ENCODE peak calls at places on chromosomes 5 and 9, in six cellular contexts. One of them, this sample, is unnamed.

GRCh38 chr5:150208187-150209015 is 18.5 kb downstream of the SLC6A7 start:
- DNase-seq in lower leg skin: no peak
- DNase-seq in neural crest cell: no peak
- DNase-seq in Calu3: no peak
- DNase-seq in AG10803: peak; percentile 52
- DNase-seq in tibial nerve: no peak
- DNase-seq in this sample: no peak

GRCh38 chr5:101009758-101010519 is 106.9 kb upstream of the ST8SIA4 start:
- DNase-seq in lower leg skin: no peak
- DNase-seq in neural crest cell: no peak
- DNase-seq in Calu3: no peak
- DNase-seq in AG10803: no peak
- DNase-seq in tibial nerve: no peak
- DNase-seq in this sample: no peak

GRCh38 chr5:52838306-52839015 is 50.7 kb downstream of the ITGA1 start:
- DNase-seq in lower leg skin: no peak
- DNase-seq in neural crest cell: no peak
- DNase-seq in Calu3: no peak
- DNase-seq in AG10803: no peak
- DNase-seq in tibial nerve: no peak
- DNase-seq in this sample: no peak

GRCh38 chr9:93701494-93702218 is 125.3 kb downstream of the PHF2 start:
- DNase-seq in lower leg skin: no peak
- DNase-seq in neural crest cell: no peak
- DNase-seq in Calu3: no peak
- DNase-seq in AG10803: no peak
- DNase-seq in tibial nerve: no peak
- DNase-seq in this sample: no peak

GRCh38 chr5:74916831-74917710 is 50.9 kb upstream of the FAM169A start:
- DNase-seq in lower leg skin: no peak
- DNase-seq in neural crest cell: no peak
- DNase-seq in Calu3: peak; percentile 53
- DNase-seq in AG10803: peak; percentile 17
- DNase-seq in tibial nerve: no peak
- DNase-seq in this sample: no peak

GRCh38 chr5:90645024-90645610 is 86.5 kb downstream of the ADGRV1 start:
- DNase-seq in lower leg skin: no peak
- DNase-seq in neural crest cell: no peak
- DNase-seq in Calu3: peak; percentile 7
- DNase-seq in AG10803: no peak
- DNase-seq in tibial nerve: no peak
- DNase-seq in this sample: no peak

GRCh38 chr9:35335164-35335563 is 154.7 kb upstream of the RUSC2 start:
- DNase-seq in lower leg skin: no peak
- DNase-seq in neural crest cell: no peak
- DNase-seq in Calu3: no peak
- DNase-seq in AG10803: peak; percentile 65
- DNase-seq in tibial nerve: no peak
- DNase-seq in this sample: no peak

GRCh38 chr5:41787257-41787656 is 83.0 kb downstream of the OXCT1 start:
- DNase-seq in lower leg skin: no peak
- DNase-seq in neural crest cell: no peak
- DNase-seq in Calu3: no peak
- DNase-seq in AG10803: no peak
- DNase-seq in tibial nerve: no peak
- DNase-seq in this sample: no peak

GRCh38 chr5:62779010-62779422 is 200.4 kb downstream of the LRRC70 start:
- DNase-seq in lower leg skin: peak; percentile 15
- DNase-seq in neural crest cell: peak; percentile 3
- DNase-seq in Calu3: peak; percentile 30
- DNase-seq in AG10803: peak; percentile 68
- DNase-seq in tibial nerve: peak; percentile 34
- DNase-seq in this sample: no peak

GRCh38 chr5:179858241-179858585 is 404 bp downstream of the MRNIP start:
- DNase-seq in lower leg skin: no peak
- DNase-seq in neural crest cell: no peak
- DNase-seq in Calu3: peak; percentile 59
- DNase-seq in AG10803: no peak
- DNase-seq in tibial nerve: peak; percentile 31
- DNase-seq in this sample: peak; percentile 53

GRCh38 chr9:134566196-134566822 is 75.3 kb upstream of the COL5A1 start:
- DNase-seq in lower leg skin: no peak
- DNase-seq in neural crest cell: no peak
- DNase-seq in Calu3: no peak
- DNase-seq in AG10803: no peak
- DNase-seq in tibial nerve: no peak
- DNase-seq in this sample: peak; percentile 6

GRCh38 chr5:150278916-150279315 is 10.7 kb downstream of the CAMK2A start:
- DNase-seq in lower leg skin: no peak
- DNase-seq in neural crest cell: no peak
- DNase-seq in Calu3: no peak
- DNase-seq in AG10803: peak; percentile 92
- DNase-seq in tibial nerve: no peak
- DNase-seq in this sample: no peak

GRCh38 chr5:138947780-138948179 is 72.6 kb upstream of the LRRTM2 start:
- DNase-seq in lower leg skin: no peak
- DNase-seq in neural crest cell: no peak
- DNase-seq in Calu3: no peak
- DNase-seq in AG10803: no peak
- DNase-seq in tibial nerve: no peak
- DNase-seq in this sample: no peak

GRCh38 chr5:175595905-175596304 is 62.0 kb upstream of the HRH2 start:
- DNase-seq in lower leg skin: no peak
- DNase-seq in neural crest cell: no peak
- DNase-seq in Calu3: no peak
- DNase-seq in AG10803: no peak
- DNase-seq in tibial nerve: no peak
- DNase-seq in this sample: no peak

GRCh38 chr9:83047839-83048775 is 14.8 kb downstream of the RASEF start:
- DNase-seq in lower leg skin: no peak
- DNase-seq in neural crest cell: no peak
- DNase-seq in Calu3: peak; percentile 76
- DNase-seq in AG10803: no peak
- DNase-seq in tibial nerve: no peak
- DNase-seq in this sample: no peak

GRCh38 chr5:16863380-16864007 is 72.6 kb downstream of the MYO10 start:
- DNase-seq in lower leg skin: no peak
- DNase-seq in neural crest cell: no peak
- DNase-seq in Calu3: no peak
- DNase-seq in AG10803: no peak
- DNase-seq in tibial nerve: no peak
- DNase-seq in this sample: no peak

GRCh38 chr5:133790898-133791297 is 177.5 kb downstream of the C5orf15 start:
- DNase-seq in lower leg skin: no peak
- DNase-seq in neural crest cell: no peak
- DNase-seq in Calu3: no peak
- DNase-seq in AG10803: no peak
- DNase-seq in tibial nerve: no peak
- DNase-seq in this sample: no peak

GRCh38 chr5:60841361-60841760 is 2.7 kb downstream of the ELOVL7 start:
- DNase-seq in lower leg skin: no peak
- DNase-seq in neural crest cell: no peak
- DNase-seq in Calu3: no peak
- DNase-seq in AG10803: no peak
- DNase-seq in tibial nerve: no peak
- DNase-seq in this sample: no peak

GRCh38 chr5:60842859-60843692 is 993 bp downstream of the ELOVL7 start:
- DNase-seq in lower leg skin: no peak
- DNase-seq in neural crest cell: peak; percentile 1
- DNase-seq in Calu3: peak; percentile 26
- DNase-seq in AG10803: no peak
- DNase-seq in tibial nerve: no peak
- DNase-seq in this sample: peak; percentile 14

GRCh38 chr5:60846298-60846697 is 2.2 kb upstream of the ELOVL7 start:
- DNase-seq in lower leg skin: no peak
- DNase-seq in neural crest cell: no peak
- DNase-seq in Calu3: no peak
- DNase-seq in AG10803: no peak
- DNase-seq in tibial nerve: no peak
- DNase-seq in this sample: no peak

GRCh38 chr5:60844429-60844890 is 391 bp upstream of the ELOVL7 start:
- DNase-seq in lower leg skin: no peak
- DNase-seq in neural crest cell: no peak
- DNase-seq in Calu3: no peak
- DNase-seq in AG10803: no peak
- DNase-seq in tibial nerve: no peak
- DNase-seq in this sample: peak; percentile 23

GRCh38 chr5:60843693-60844428 is at the start of gene ELOVL7:
- DNase-seq in lower leg skin: peak; percentile 40
- DNase-seq in neural crest cell: peak; percentile 53
- DNase-seq in Calu3: peak; percentile 97
- DNase-seq in AG10803: no peak
- DNase-seq in tibial nerve: no peak
- DNase-seq in this sample: peak; percentile 77
- TF ChIP-seq CTCF in lower leg skin: no peak
- TF ChIP-seq CTCF in neural crest cell: peak; percentile 49
- TF ChIP-seq CTCF in Calu3: peak; percentile 55
- TF ChIP-seq CTCF in AG10803: no peak
- TF ChIP-seq CTCF in tibial nerve: peak; percentile 32
- TF ChIP-seq CTCF in this sample: peak; percentile 49

DNA sequence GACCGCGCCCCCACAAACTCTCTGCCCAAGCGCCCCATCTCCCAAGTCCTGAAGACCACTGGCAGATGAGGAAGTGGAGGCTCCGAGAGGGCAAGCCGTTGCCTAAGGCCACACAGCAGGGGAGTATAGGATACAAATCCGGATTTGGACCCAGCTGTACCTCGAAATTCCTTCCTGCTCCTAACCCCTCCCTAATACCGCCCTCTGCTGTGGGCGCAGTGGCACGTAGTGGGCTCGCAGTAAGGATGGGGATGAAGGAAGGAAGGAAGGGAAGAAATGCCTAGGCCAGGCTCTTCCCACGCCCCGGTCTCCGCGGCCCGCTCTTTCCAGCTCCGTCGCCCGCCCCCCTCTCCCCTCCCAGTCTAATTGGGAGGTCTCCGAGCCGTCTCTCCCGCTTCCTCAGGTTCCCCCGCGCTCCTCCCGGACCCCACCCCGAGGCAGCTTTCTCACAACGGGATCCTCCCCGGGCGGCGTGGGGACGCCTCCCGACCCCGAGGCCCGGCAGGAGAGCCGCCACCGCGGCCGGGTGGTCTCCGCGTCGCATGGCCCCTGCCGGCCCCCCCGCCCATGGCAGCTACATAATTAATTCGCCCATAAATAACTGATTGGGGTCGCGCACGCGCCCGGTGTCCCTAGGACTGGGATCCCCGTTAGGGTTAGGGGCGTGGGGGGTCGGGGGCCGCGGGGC is 138.9 kb downstream of the C9orf50 start:
- DNase-seq in lower leg skin: no peak
- DNase-seq in neural crest cell: no peak
- DNase-seq in Calu3: no peak
- DNase-seq in AG10803: peak; percentile 59
- DNase-seq in tibial nerve: no peak
- DNase-seq in this sample: no peak
- TF ChIP-seq CTCF in lower leg skin: no peak
- TF ChIP-seq CTCF in neural crest cell: no peak
- TF ChIP-seq CTCF in Calu3: no peak
- TF ChIP-seq CTCF in AG10803: peak; percentile 40
- TF ChIP-seq CTCF in tibial nerve: peak; percentile 43
- TF ChIP-seq CTCF in this sample: peak; percentile 5

GRCh38 chr5:160173-160510 is 31.2 kb upstream of the LRRC14B start:
- DNase-seq in lower leg skin: no peak
- DNase-seq in neural crest cell: no peak
- DNase-seq in Calu3: no peak
- DNase-seq in AG10803: no peak
- DNase-seq in tibial nerve: no peak
- DNase-seq in this sample: no peak

GRCh38 chr5:159448-160172 is 31.7 kb upstream of the LRRC14B start:
- DNase-seq in lower leg skin: no peak
- DNase-seq in neural crest cell: no peak
- DNase-seq in Calu3: no peak
- DNase-seq in AG10803: peak; percentile 54
- DNase-seq in tibial nerve: no peak
- DNase-seq in this sample: no peak

GRCh38 chr5:161541-162110 is 29.7 kb upstream of the LRRC14B start:
- DNase-seq in lower leg skin: no peak
- DNase-seq in neural crest cell: no peak
- DNase-seq in Calu3: no peak
- DNase-seq in AG10803: no peak
- DNase-seq in tibial nerve: no peak
- DNase-seq in this sample: no peak

GRCh38 chr5:162190-162564 is 29.1 kb upstream of the LRRC14B start:
- DNase-seq in lower leg skin: no peak
- DNase-seq in neural crest cell: no peak
- DNase-seq in Calu3: no peak
- DNase-seq in AG10803: no peak
- DNase-seq in tibial nerve: no peak
- DNase-seq in this sample: no peak

GRCh38 chr5:160894-161540 is 30.3 kb upstream of the LRRC14B start:
- DNase-seq in lower leg skin: no peak
- DNase-seq in neural crest cell: no peak
- DNase-seq in Calu3: no peak
- DNase-seq in AG10803: no peak
- DNase-seq in tibial nerve: no peak
- DNase-seq in this sample: no peak
- TF ChIP-seq CTCF in lower leg skin: no peak
- TF ChIP-seq CTCF in neural crest cell: no peak
- TF ChIP-seq CTCF in Calu3: no peak
- TF ChIP-seq CTCF in AG10803: no peak
- TF ChIP-seq CTCF in tibial nerve: no peak
- TF ChIP-seq CTCF in this sample: no peak

GRCh38 chr5:1439388-1440097 is 5.7 kb downstream of the SLC6A3 start:
- DNase-seq in lower leg skin: no peak
- DNase-seq in neural crest cell: no peak
- DNase-seq in Calu3: no peak
- DNase-seq in AG10803: no peak
- DNase-seq in tibial nerve: no peak
- DNase-seq in this sample: no peak

GRCh38 chr5:1437452-1437851 is 7.8 kb downstream of the SLC6A3 start:
- DNase-seq in lower leg skin: no peak
- DNase-seq in neural crest cell: no peak
- DNase-seq in Calu3: no peak
- DNase-seq in AG10803: peak; percentile 23
- DNase-seq in tibial nerve: no peak
- DNase-seq in this sample: no peak

GRCh38 chr5:1438871-1439270 is 6.4 kb downstream of the SLC6A3 start:
- DNase-seq in lower leg skin: no peak
- DNase-seq in neural crest cell: no peak
- DNase-seq in Calu3: no peak
- DNase-seq in AG10803: no peak
- DNase-seq in tibial nerve: no peak
- DNase-seq in this sample: peak; percentile 26

GRCh38 chr5:1436681-1437080 is 8.6 kb downstream of the SLC6A3 start:
- DNase-seq in lower leg skin: no peak
- DNase-seq in neural crest cell: no peak
- DNase-seq in Calu3: no peak
- DNase-seq in AG10803: no peak
- DNase-seq in tibial nerve: no peak
- DNase-seq in this sample: no peak

GRCh38 chr5:1437876-1438559 is 7.2 kb downstream of the SLC6A3 start:
- DNase-seq in lower leg skin: no peak
- DNase-seq in neural crest cell: no peak
- DNase-seq in Calu3: no peak
- DNase-seq in AG10803: no peak
- DNase-seq in tibial nerve: no peak
- DNase-seq in this sample: peak; percentile 29
- TF ChIP-seq CTCF in lower leg skin: no peak
- TF ChIP-seq CTCF in neural crest cell: no peak
- TF ChIP-seq CTCF in Calu3: no peak
- TF ChIP-seq CTCF in AG10803: no peak
- TF ChIP-seq CTCF in tibial nerve: no peak
- TF ChIP-seq CTCF in this sample: no peak